ENCODE peak calls at places on chromosomes 2 and 18, in eight cellular contexts. J, D, S, G, I, W, K and P are unnamed samples.

GRCh38 chr2:169276045-169276444 is 86.3 kb downstream of the LRP2 start:
- DNase-seq in J (no peak), D (peak), S (no peak), G (peak), I (no peak), W (no peak), K (peak), P (peak)

GRCh38 chr2:146392191-146392590 is 1452.6 kb upstream of the ACVR2A start:
- DNase-seq in J (no peak), D (no peak), S (no peak), G (no peak), I (no peak), W (no peak), K (no peak), P (peak)

GRCh38 chr2:9565436-9566153 is 10.0 kb upstream of the ADAM17 start:
- DNase-seq in J (no peak), D (no peak), S (no peak), G (peak), I (no peak), W (no peak), K (peak), P (peak)

GRCh38 chr2:37415128-37415817 is 70.8 kb downstream of the QPCT start:
- DNase-seq in J (no peak), D (no peak), S (no peak), G (peak), I (no peak), W (peak), K (no peak), P (peak)

GRCh38 chr2:15834381-15835031 is 105.8 kb upstream of the MYCN start:
- DNase-seq in J (no peak), D (no peak), S (no peak), G (no peak), I (no peak), W (no peak), K (no peak), P (no peak)

GRCh38 chr2:169799555-169799954 is 884 bp downstream of the SSB start:
- DNase-seq in J (no peak), D (no peak), S (peak), G (peak), I (peak), W (peak), K (no peak), P (peak)

GRCh38 chr18:23540867-23541266 is 37.6 kb downstream of the RMC1 start:
- DNase-seq in J (no peak), D (peak), S (no peak), G (no peak), I (no peak), W (no peak), K (no peak), P (no peak)

GRCh38 chr2:101152195-101153076 is 1.3 kb upstream of the TBC1D8 start:
- DNase-seq in J (peak), D (peak), S (peak), G (peak), I (peak), W (peak), K (peak), P (peak)

GRCh38 chr2:222796413-222797103 is 64.3 kb upstream of the ACSL3 start:
- DNase-seq in J (peak), D (no peak), S (peak), G (no peak), I (no peak), W (no peak), K (no peak), P (peak)

GRCh38 chr2:189613077-189613636 is 32.6 kb upstream of the SLC40A1 start:
- DNase-seq in J (no peak), D (no peak), S (no peak), G (peak), I (no peak), W (no peak), K (no peak), P (no peak)
- TF ChIP-seq EZH2phosphoT487 in J (no peak), D (no peak), S (no peak), G (no peak), I (no peak), W (no peak), K (no peak), P (no peak)

GRCh38 chr2:3595985-3596384 is 1.1 kb downstream of the COLEC11 start:
- DNase-seq in J (no peak), D (no peak), S (no peak), G (no peak), I (no peak), W (peak), K (no peak), P (no peak)
- TF ChIP-seq EZH2phosphoT487 in J (no peak), D (no peak), S (no peak), G (no peak), I (no peak), W (no peak), K (no peak), P (no peak)

GRCh38 chr2:36360063-36360462 is 4.5 kb downstream of the CRIM1 start:
- DNase-seq in J (no peak), D (no peak), S (no peak), G (peak), I (no peak), W (no peak), K (no peak), P (peak)

GRCh38 chr2:36361396-36361795 is 5.8 kb downstream of the CRIM1 start:
- DNase-seq in J (no peak), D (no peak), S (no peak), G (peak), I (no peak), W (no peak), K (no peak), P (no peak)

GRCh38 chr2:36359006-36359580 is 3.5 kb downstream of the CRIM1 start:
- DNase-seq in J (no peak), D (peak), S (no peak), G (peak), I (peak), W (peak), K (no peak), P (peak)

GRCh38 chr2:36360834-36361233 is 5.3 kb downstream of the CRIM1 start:
- DNase-seq in J (no peak), D (no peak), S (no peak), G (no peak), I (no peak), W (no peak), K (no peak), P (no peak)

GRCh38 chr2:36362291-36362690 is 6.7 kb downstream of the CRIM1 start:
- DNase-seq in J (no peak), D (no peak), S (no peak), G (peak), I (no peak), W (no peak), K (no peak), P (no peak)
- TF ChIP-seq EZH2phosphoT487 in J (no peak), D (no peak), S (no peak), G (no peak), I (no peak), W (no peak), K (no peak), P (no peak)

GRCh38 chr2:69709290-69709689 is 32.6 kb upstream of the ANXA4 start:
- DNase-seq in J (no peak), D (no peak), S (no peak), G (no peak), I (no peak), W (no peak), K (no peak), P (no peak)
- TF ChIP-seq EZH2phosphoT487 in J (no peak), D (no peak), S (no peak), G (no peak), I (no peak), W (no peak), K (no peak), P (no peak)

GRCh38 chr2:227433171-227433570 is 38.8 kb upstream of the AGFG1 start:
- DNase-seq in J (no peak), D (no peak), S (no peak), G (no peak), I (no peak), W (no peak), K (no peak), P (no peak)

GRCh38 chr2:227423633-227424499 is 36.1 kb upstream of the SCYGR1 start:
- DNase-seq in J (peak), D (no peak), S (no peak), G (no peak), I (no peak), W (no peak), K (no peak), P (no peak)

GRCh38 chr2:227430644-227431043 is 41.3 kb upstream of the AGFG1 start:
- DNase-seq in J (no peak), D (no peak), S (no peak), G (peak), I (no peak), W (no peak), K (no peak), P (no peak)

GRCh38 chr2:227428731-227429285 is 41.1 kb upstream of the SCYGR1 start:
- DNase-seq in J (no peak), D (no peak), S (no peak), G (no peak), I (no peak), W (no peak), K (no peak), P (no peak)
- TF ChIP-seq EZH2phosphoT487 in J (no peak), D (no peak), S (no peak), G (no peak), I (no peak), W (no peak), K (no peak), P (no peak)

GRCh38 chr2:20138696-20139095 is 86.2 kb downstream of the SDC1 start:
- DNase-seq in J (no peak), D (no peak), S (no peak), G (peak), I (no peak), W (no peak), K (no peak), P (no peak)
- TF ChIP-seq EZH2phosphoT487 in J (no peak), D (no peak), S (no peak), G (no peak), I (no peak), W (no peak), K (no peak), P (no peak)